ENCODE peak calls at places on chromosomes 12 and 14, in seven cellular contexts. T, O, D, I, G, N and Y are unnamed samples.

GRCh38 chr14:49634547-49635334 is at the start of gene DNAAF2:
- DNase-seq in T (peak; percentile 80), O (peak; percentile 66), D (peak; percentile 87), I (peak; percentile 79), G (peak; percentile 57), N (peak; percentile 85), Y (peak; percentile 71)

GRCh38 chr14:69505338-69506240 is 21.1 kb downstream of the PLEKHD1 start:
- DNase-seq in T (no peak), O (no peak), D (no peak), I (no peak), G (no peak), N (no peak), Y (no peak)

GRCh38 chr12:131547560-131547959 is 163.3 kb upstream of the SFSWAP start:
- DNase-seq in T (no peak), O (no peak), D (no peak), I (no peak), G (no peak), N (no peak), Y (no peak)

GRCh38 chr12:32444895-32445294 is 45.5 kb downstream of the FGD4 start:
- DNase-seq in T (peak; percentile 93), O (no peak), D (no peak), I (peak; percentile 68), G (no peak), N (no peak), Y (no peak)

GRCh38 chr12:53320352-53321195 is 836 bp downstream of the AAAS start:
- DNase-seq in T (no peak), O (no peak), D (no peak), I (no peak), G (no peak), N (no peak), Y (no peak)

GRCh38 chr12:65196762-65197567 is 27.6 kb downstream of the LEMD3 start:
- DNase-seq in T (no peak), O (no peak), D (no peak), I (no peak), G (no peak), N (no peak), Y (no peak)

GRCh38 chr12:131836193-131836592 is 8.0 kb downstream of the MMP17 start:
- DNase-seq in T (peak; percentile 22), O (peak; percentile 54), D (no peak), I (no peak), G (no peak), N (peak; percentile 25), Y (no peak)

GRCh38 chr12:68007023-68007422 is 17.8 kb downstream of the IFNG-AS1 start:
- DNase-seq in T (no peak), O (no peak), D (no peak), I (no peak), G (no peak), N (no peak), Y (no peak)

GRCh38 chr12:6275609-6276246 is 34.8 kb upstream of the PLEKHG6 start:
- DNase-seq in T (no peak), O (no peak), D (no peak), I (no peak), G (no peak), N (no peak), Y (no peak)

GRCh38 chr14:51081712-51082111 is 13.2 kb downstream of the TRIM9 start:
- DNase-seq in T (no peak), O (no peak), D (no peak), I (no peak), G (no peak), N (no peak), Y (no peak)

GRCh38 chr12:96194901-96195844 is 998 bp downstream of the ELK3 start:
- DNase-seq in T (peak; percentile 83), O (peak; percentile 52), D (peak; percentile 85), I (peak; percentile 57), G (peak; percentile 32), N (peak; percentile 84), Y (no peak)

GRCh38 chr12:47165934-47166333 is 86.2 kb upstream of the AMIGO2 start:
- DNase-seq in T (no peak), O (no peak), D (no peak), I (no peak), G (no peak), N (no peak), Y (no peak)

GRCh38 chr14:24943024-24943423 is 106.9 kb downstream of the STXBP6 start:
- DNase-seq in T (no peak), O (no peak), D (no peak), I (no peak), G (peak; percentile 59), N (no peak), Y (no peak)

GRCh38 chr12:19783547-19784444 is 344.5 kb downstream of the AEBP2 start:
- DNase-seq in T (no peak), O (no peak), D (no peak), I (no peak), G (no peak), N (no peak), Y (no peak)

GRCh38 chr12:118853634-118854033 is 127.7 kb upstream of the SRRM4 start:
- DNase-seq in T (no peak), O (no peak), D (no peak), I (peak; percentile 21), G (no peak), N (peak; percentile 4), Y (no peak)

GRCh38 chr12:96376865-96377264 is 23.4 kb downstream of the CDK17 start:
- DNase-seq in T (no peak), O (no peak), D (no peak), I (no peak), G (no peak), N (no peak), Y (no peak)

GRCh38 chr14:64293976-64294671 is at the start of gene ESR2:
- DNase-seq in T (peak; percentile 49), O (peak; percentile 48), D (peak; percentile 49), I (peak; percentile 75), G (no peak), N (peak; percentile 42), Y (peak; percentile 76)

GRCh38 chr14:35351897-35352273 is 52.7 kb downstream of the NFKBIA start:
- DNase-seq in T (no peak), O (no peak), D (no peak), I (no peak), G (no peak), N (no peak), Y (no peak)

GRCh38 chr14:75995372-75996041 is 9.9 kb downstream of the IFT43 start:
- DNase-seq in T (no peak), O (no peak), D (no peak), I (no peak), G (peak; percentile 75), N (no peak), Y (peak; percentile 91)

GRCh38 chr12:87814625-87815024 is 214.6 kb downstream of the C12orf50 start:
- DNase-seq in T (no peak), O (no peak), D (no peak), I (no peak), G (no peak), N (no peak), Y (no peak)

GRCh38 chr12:87813476-87814234 is 215.5 kb downstream of the C12orf50 start:
- DNase-seq in T (no peak), O (no peak), D (no peak), I (no peak), G (no peak), N (no peak), Y (no peak)

GRCh38 chr12:87815738-87816137 is 213.5 kb downstream of the C12orf50 start:
- DNase-seq in T (no peak), O (no peak), D (no peak), I (no peak), G (no peak), N (no peak), Y (no peak)

GRCh38 chr12:87818416-87818815 is 210.8 kb downstream of the C12orf50 start:
- DNase-seq in T (no peak), O (no peak), D (no peak), I (no peak), G (no peak), N (no peak), Y (no peak)

GRCh38 chr12:87816186-87816585 is 213.0 kb downstream of the C12orf50 start:
- DNase-seq in T (peak; percentile 4), O (no peak), D (no peak), I (no peak), G (no peak), N (no peak), Y (no peak)
- H3K4me1 ChIP-seq in T (no peaks in the 10 kb centered on the region), O (no peaks in the 10 kb centered on the region), D (no peaks in the 10 kb centered on the region), I (no peaks in the 10 kb centered on the region), G (no peaks in the 10 kb centered on the region), N (no peaks in the 10 kb centered on the region), Y (no peaks in the 10 kb centered on the region)

GRCh38 chr12:121331268-121331667 is 20.9 kb downstream of the ANAPC5 start:
- DNase-seq in T (no peak), O (peak; percentile 36), D (no peak), I (no peak), G (no peak), N (no peak), Y (no peak)
- H3K36me3 ChIP-seq in T (peaks cover 25% of the 10 kb centered on the region), O (peaks cover 96% of the 10 kb centered on the region), D (peaks cover 67% of the 10 kb centered on the region), I (peaks cover 65% of the 10 kb centered on the region), G (peaks cover 98% of the 10 kb centered on the region), N (peaks cover 99% of the 10 kb centered on the region), Y (peaks cover 16% of the 10 kb centered on the region)

GRCh38 chr14:52312872-52313492 is 1.1 kb upstream of the PTGER2 start:
- DNase-seq in T (no peak), O (no peak), D (no peak), I (no peak), G (no peak), N (no peak), Y (no peak)

GRCh38 chr14:52305014-52305413 is 9.1 kb upstream of the PTGER2 start:
- DNase-seq in T (no peak), O (no peak), D (no peak), I (no peak), G (no peak), N (no peak), Y (no peak)

GRCh38 chr14:52307376-52307775 is 6.7 kb upstream of the PTGER2 start:
- DNase-seq in T (no peak), O (no peak), D (no peak), I (no peak), G (no peak), N (no peak), Y (no peak)

GRCh38 chr14:52304248-52304904 is 9.7 kb upstream of the PTGER2 start:
- DNase-seq in T (no peak), O (no peak), D (no peak), I (no peak), G (no peak), N (no peak), Y (no peak)

DNA sequence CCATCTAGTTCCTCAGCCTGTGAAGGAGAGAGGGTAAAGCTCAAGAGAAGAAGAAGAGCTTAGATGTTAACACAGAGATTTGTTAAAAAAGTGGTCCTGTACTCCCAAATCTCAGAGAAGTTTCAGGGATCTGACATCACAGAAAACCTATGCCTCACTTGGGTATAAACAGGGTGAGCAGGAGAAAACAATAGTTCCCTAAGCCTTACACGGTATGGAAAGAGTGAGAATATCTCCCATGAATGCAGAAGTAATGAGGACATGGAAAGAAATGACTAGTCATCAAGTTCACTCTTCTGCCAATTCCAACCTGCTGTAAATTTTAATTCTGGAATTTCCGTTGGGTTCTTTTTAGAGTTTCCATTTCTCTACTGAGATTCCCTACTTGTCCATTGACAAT is 6.2 kb upstream of the PTGER2 start:
- DNase-seq in T (no peak), O (no peak), D (no peak), I (no peak), G (no peak), N (no peak), Y (no peak)
- H3K4me1 ChIP-seq in T (no peaks in the 10 kb centered on the region), O (no peaks in the 10 kb centered on the region), D (peaks cover 43% of the 10 kb centered on the region), I (no peaks in the 10 kb centered on the region), G (no peaks in the 10 kb centered on the region), N (peaks cover 5% of the 10 kb centered on the region), Y (no peaks in the 10 kb centered on the region)

DNA sequence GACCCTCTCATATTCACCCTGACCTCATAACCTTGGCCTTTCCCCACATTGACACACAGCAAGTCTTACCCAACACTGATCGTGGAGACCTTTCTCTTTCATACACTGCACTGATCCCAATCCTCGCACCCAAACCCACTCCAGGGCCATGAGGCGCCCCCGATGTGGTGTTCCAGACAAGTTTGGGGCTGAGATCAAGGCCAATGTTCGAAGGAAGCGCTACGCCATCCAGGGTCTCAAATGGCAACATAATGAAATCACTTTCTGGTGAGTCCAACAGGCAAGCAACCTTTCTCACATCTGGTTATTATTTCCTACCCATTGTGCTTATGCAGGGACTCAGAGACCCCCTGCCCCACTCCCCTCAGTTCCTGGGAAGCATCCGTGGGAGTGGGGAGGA is 5.4 kb downstream of the MMP14 start:
- DNase-seq in T (no peak), O (no peak), D (no peak), I (no peak), G (no peak), N (no peak), Y (no peak)
- H3K36me3 ChIP-seq in T (peaks cover 58% of the 10 kb centered on the region), O (no peaks in the 10 kb centered on the region), D (no peaks in the 10 kb centered on the region), I (no peaks in the 10 kb centered on the region), G (peaks cover 24% of the 10 kb centered on the region), N (no peaks in the 10 kb centered on the region), Y (no peaks in the 10 kb centered on the region)